ENCODE peak calls at places on chromosomes 13 and 19, in six cellular contexts. S is activated T-cell treated with anti-CD3 and anti-CD28 coated beads for 24 hours, O is gastrocnemius medialis, A is BJ, V is M059J, T is sigmoid colon. U is an unnamed sample.
A peak's percentile ranks its signal among the peaks of the same experiment; 100 is the strongest.

GRCh38 chr19:47518854-47519253 is 4.0 kb upstream of the NAPA start:
- DNase-seq in T (no peak), O (no peak), A (no peak), S (no peak), V (no peak), U (no peak)

GRCh38 chr13:23707674-23708073 is 137.5 kb downstream of the TNFRSF19 start:
- DNase-seq in O (no peak), S (no peak), T (no peak), V (peak; percentile 33), A (no peak), U (no peak)

GRCh38 chr19:33815410-33816340 is 19.0 kb downstream of the KCTD15 start:
- DNase-seq in A (no peak), T (peak; percentile 46), S (no peak), V (peak; percentile 42), O (no peak), U (no peak)

GRCh38 chr19:23817519-23817918 is 58.8 kb upstream of the ZNF681 start:
- DNase-seq in V (peak; percentile 34), T (no peak), S (peak; percentile 17), A (no peak), O (no peak), U (no peak)

GRCh38 chr19:48325265-48325910 is at the start of gene EMP3:
- DNase-seq in T (peak; percentile 95), S (peak; percentile 81), A (peak; percentile 63), V (peak; percentile 93), O (peak; percentile 53), U (peak; percentile 76)

GRCh38 chr13:30607908-30608307 is 9.8 kb upstream of the USPL1 start:
- DNase-seq in O (no peak), V (no peak), T (no peak), S (peak; percentile 47), A (no peak), U (no peak)

GRCh38 chr13:30615851-30616311 is 1.8 kb upstream of the USPL1 start:
- DNase-seq in A (no peak), S (no peak), T (no peak), O (no peak), V (peak; percentile 42), U (no peak)

GRCh38 chr13:111402441-111402840 is 82.0 kb downstream of the TEX29 start:
- DNase-seq in V (no peak), A (no peak), O (no peak), S (no peak), T (no peak), U (no peak)

GRCh38 chr13:71811344-71811743 is 55.7 kb downstream of the DACH1 start:
- DNase-seq in O (no peak), S (no peak), A (no peak), T (no peak), V (no peak), U (no peak)

GRCh38 chr13:27619093-27619705 is 1.1 kb downstream of the LNX2 start:
- DNase-seq in A (no peak), T (no peak), O (no peak), V (peak; percentile 34), S (no peak), U (no peak)

GRCh38 chr19:48695743-48696352 is at the start of gene FUT2:
- DNase-seq in V (no peak), O (no peak), S (no peak), T (no peak), A (no peak), U (no peak)

GRCh38 chr19:30670011-30670329 is 297.8 kb downstream of the ZNF536 start:
- DNase-seq in T (no peak), A (no peak), O (no peak), S (no peak), V (no peak), U (no peak)

GRCh38 chr13:108176685-108177274 is 38.6 kb downstream of the LIG4 start:
- DNase-seq in V (peak; percentile 23), S (peak; percentile 18), O (no peak), A (no peak), T (no peak), U (no peak)

GRCh38 chr13:49627831-49628652 is at the start of gene ARL11:
- DNase-seq in A (no peak), T (peak; percentile 76), O (no peak), V (no peak), S (peak; percentile 29), U (peak; percentile 59)

GRCh38 chr13:98599502-98600328 is 22.8 kb upstream of the STK24 start:
- DNase-seq in V (no peak), T (no peak), A (no peak), S (no peak), O (no peak), U (no peak)

GRCh38 chr13:100069278-100069677 is 19.6 kb upstream of the PCCA start:
- DNase-seq in A (no peak), V (no peak), O (no peak), S (no peak), T (no peak), U (no peak)

GRCh38 chr13:22517544-22517943 is 663.2 kb upstream of the SGCG start:
- DNase-seq in V (no peak), O (no peak), S (no peak), T (no peak), A (no peak), U (no peak)

GRCh38 chr13:51221674-51222509 is at the start of gene FAM124A:
- DNase-seq in S (peak; percentile 37), O (no peak), A (no peak), V (peak; percentile 38), T (peak; percentile 75), U (peak; percentile 48)

GRCh38 chr19:29550896-29551295 is 25.1 kb downstream of the VSTM2B start:
- DNase-seq in T (no peak), A (no peak), O (no peak), S (no peak), V (no peak), U (no peak)

GRCh38 chr19:54388803-54389144 is 24.0 kb upstream of the LAIR1 start:
- DNase-seq in A (no peak), T (no peak), V (peak; percentile 7), S (no peak), O (no peak), U (no peak)

GRCh38 chr19:4754248-4754647 is 30.6 kb upstream of the DPP9 start:
- DNase-seq in T (no peak), S (no peak), A (no peak), V (peak; percentile 39), O (no peak), U (no peak)

GRCh38 chr19:3734310-3734600 is 26.1 kb downstream of the TJP3 start:
- DNase-seq in S (no peak), V (no peak), T (no peak), O (no peak), A (no peak), U (no peak)

GRCh38 chr19:1213391-1214286 is 8.1 kb downstream of the STK11 start:
- DNase-seq in A (peak; percentile 51), V (peak; percentile 88), T (peak; percentile 91), O (peak; percentile 59), S (no peak), U (peak; percentile 93)

GRCh38 chr13:36850790-36851438 is 31.9 kb downstream of the RFXAP start:
- DNase-seq in S (no peak), A (no peak), T (no peak), V (no peak), O (no peak), U (no peak)

GRCh38 chr13:80442613-80443012 is 101.7 kb upstream of the SPRY2 start:
- DNase-seq in S (no peak), A (no peak), V (no peak), O (no peak), T (no peak), U (no peak)

GRCh38 chr13:58254961-58255360 is 623.4 kb downstream of the PCDH17 start:
- DNase-seq in T (no peak), S (no peak), V (no peak), A (no peak), O (no peak), U (no peak)

GRCh38 chr19:57583521-57584416 is at the start of gene ZIK1:
- DNase-seq in V (peak; percentile 93), A (peak; percentile 68), O (peak; percentile 81), T (peak; percentile 95), S (peak; percentile 80), U (peak; percentile 86)

GRCh38 chr19:28493881-28494280 is 719.1 kb downstream of the UQCRFS1 start:
- DNase-seq in T (peak; percentile 19), S (no peak), O (no peak), A (no peak), V (no peak), U (no peak)

GRCh38 chr13:40660692-40661091 is 5.7 kb downstream of the FOXO1 start:
- DNase-seq in A (no peak), V (no peak), T (no peak), S (no peak), O (no peak), U (no peak)

GRCh38 chr13:97254809-97255208 is 32.7 kb downstream of the MBNL2 start:
- DNase-seq in A (no peak), V (peak; percentile 94), S (no peak), O (no peak), T (no peak), U (no peak)

GRCh38 chr19:12837225-12837624 is 1.1 kb upstream of the MAST1 start:
- DNase-seq in T (no peak), S (no peak), A (no peak), O (no peak), V (no peak), U (peak; percentile 7)

GRCh38 chr19:4430760-4431159 is 26.8 kb downstream of the UBXN6 start:
- DNase-seq in S (no peak), V (no peak), A (no peak), O (no peak), T (no peak), U (no peak)

GRCh38 chr19:32870981-32871451 is 1.4 kb upstream of the SLC7A9 start:
- DNase-seq in T (no peak), O (no peak), A (no peak), S (no peak), V (no peak), U (peak; percentile 36)

GRCh38 chr19:35468637-35469036 is 20.6 kb downstream of the FFAR2 start:
- DNase-seq in V (peak; percentile 40), T (no peak), A (no peak), O (no peak), S (peak; percentile 42), U (no peak)

GRCh38 chr13:20489185-20489820 is 36.4 kb downstream of the CRYL1 start:
- DNase-seq in V (peak; percentile 13), T (no peak), A (no peak), O (no peak), S (peak; percentile 39), U (no peak)

GRCh38 chr19:42114412-42114811 is 17.8 kb downstream of the POU2F2 start:
- DNase-seq in S (no peak), O (no peak), A (no peak), T (no peak), V (peak; percentile 67), U (no peak)

GRCh38 chr13:99559560-99559959 is 58.3 kb downstream of the TM9SF2 start:
- DNase-seq in A (no peak), O (no peak), V (no peak), S (no peak), T (no peak), U (no peak)

GRCh38 chr19:49837425-49837824 is 13.5 kb upstream of the PTOV1 start:
- DNase-seq in V (no peak), A (no peak), S (no peak), T (no peak), O (no peak), U (no peak)

GRCh38 chr13:102724923-102725322 is 30.1 kb upstream of the METTL21C start:
- DNase-seq in T (no peak), O (no peak), A (no peak), S (no peak), V (peak; percentile 53), U (no peak)

GRCh38 chr13:51764184-51765141 is 39.5 kb downstream of the DHRS12 start:
- DNase-seq in O (peak; percentile 61), T (peak; percentile 95), V (peak; percentile 84), S (peak; percentile 63), A (no peak), U (peak; percentile 74)

U was measured in psoas muscle.